ENCODE peak calls at places on chromosomes 16 and 17, in seven cellular contexts. One of them, this sample, is unnamed.

GRCh38 chr16:30570621-30571443 is 682 bp downstream of the ZNF688 start:
- DNase-seq in GM23338: peak
- DNase-seq in astrocyte of the spinal cord: peak
- DNase-seq in BE2C: peak
- DNase-seq in A549: no peak
- DNase-seq in thoracic aorta: no peak
- DNase-seq in transverse colon: no peak
- DNase-seq in this sample: peak

GRCh38 chr16:20865420-20866126 is 34.6 kb downstream of the DCUN1D3 start:
- DNase-seq in GM23338: no peak
- DNase-seq in astrocyte of the spinal cord: peak
- DNase-seq in BE2C: no peak
- DNase-seq in transverse colon: no peak
- DNase-seq in thoracic aorta: no peak
- DNase-seq in A549: peak
- DNase-seq in this sample: peak

GRCh38 chr16:75296606-75297005 is 45.2 kb upstream of the BCAR1 start:
- DNase-seq in GM23338: no peak
- DNase-seq in thoracic aorta: no peak
- DNase-seq in astrocyte of the spinal cord: peak
- DNase-seq in A549: no peak
- DNase-seq in transverse colon: no peak
- DNase-seq in BE2C: peak
- DNase-seq in this sample: peak

GRCh38 chr17:16953347-16953746 is 18.6 kb downstream of the TNFRSF13B start:
- DNase-seq in astrocyte of the spinal cord: no peak
- DNase-seq in BE2C: no peak
- DNase-seq in GM23338: no peak
- DNase-seq in transverse colon: no peak
- DNase-seq in thoracic aorta: no peak
- DNase-seq in A549: no peak
- DNase-seq in this sample: no peak

GRCh38 chr16:27649021-27649420 is 99.1 kb downstream of the KATNIP start:
- DNase-seq in transverse colon: no peak
- DNase-seq in thoracic aorta: no peak
- DNase-seq in astrocyte of the spinal cord: no peak
- DNase-seq in A549: no peak
- DNase-seq in GM23338: no peak
- DNase-seq in BE2C: no peak
- DNase-seq in this sample: no peak

GRCh38 chr16:81778861-81779539 is at the start of gene PLCG2:
- DNase-seq in A549: peak
- DNase-seq in BE2C: peak
- DNase-seq in astrocyte of the spinal cord: no peak
- DNase-seq in transverse colon: peak
- DNase-seq in GM23338: peak
- DNase-seq in thoracic aorta: no peak
- DNase-seq in this sample: no peak

GRCh38 chr16:89507834-89508590 is at the start of gene SPG7:
- DNase-seq in transverse colon: peak
- DNase-seq in GM23338: peak
- DNase-seq in A549: peak
- DNase-seq in astrocyte of the spinal cord: peak
- DNase-seq in BE2C: peak
- DNase-seq in thoracic aorta: no peak
- DNase-seq in this sample: peak

GRCh38 chr17:50199211-50199633 is 2.2 kb downstream of the COL1A1 start:
- DNase-seq in GM23338: no peak
- DNase-seq in astrocyte of the spinal cord: no peak
- DNase-seq in A549: no peak
- DNase-seq in transverse colon: no peak
- DNase-seq in thoracic aorta: no peak
- DNase-seq in BE2C: no peak
- DNase-seq in this sample: peak

GRCh38 chr17:5365831-5366230 is 53.6 kb downstream of the NUP88 start:
- DNase-seq in transverse colon: no peak
- DNase-seq in A549: no peak
- DNase-seq in BE2C: no peak
- DNase-seq in GM23338: no peak
- DNase-seq in thoracic aorta: no peak
- DNase-seq in astrocyte of the spinal cord: no peak
- DNase-seq in this sample: no peak

GRCh38 chr16:22844426-22844825 is 30.5 kb downstream of the HS3ST2 start:
- DNase-seq in transverse colon: no peak
- DNase-seq in A549: no peak
- DNase-seq in astrocyte of the spinal cord: no peak
- DNase-seq in BE2C: no peak
- DNase-seq in thoracic aorta: no peak
- DNase-seq in GM23338: no peak
- DNase-seq in this sample: no peak

GRCh38 chr16:76668207-76668725 is 391.1 kb downstream of the CNTNAP4 start:
- DNase-seq in astrocyte of the spinal cord: no peak
- DNase-seq in thoracic aorta: no peak
- DNase-seq in transverse colon: no peak
- DNase-seq in BE2C: peak
- DNase-seq in GM23338: peak
- DNase-seq in A549: no peak
- DNase-seq in this sample: no peak

GRCh38 chr17:57375770-57376181 is 119.5 kb downstream of the MSI2 start:
- DNase-seq in astrocyte of the spinal cord: no peak
- DNase-seq in BE2C: no peak
- DNase-seq in thoracic aorta: no peak
- DNase-seq in A549: no peak
- DNase-seq in GM23338: no peak
- DNase-seq in transverse colon: no peak
- DNase-seq in this sample: no peak

GRCh38 chr16:17287401-17287800 is 183.4 kb downstream of the XYLT1 start:
- DNase-seq in BE2C: no peak
- DNase-seq in GM23338: no peak
- DNase-seq in astrocyte of the spinal cord: no peak
- DNase-seq in A549: no peak
- DNase-seq in transverse colon: no peak
- DNase-seq in thoracic aorta: no peak
- DNase-seq in this sample: no peak

GRCh38 chr17:70934834-70935233 is 765.5 kb downstream of the KCNJ2 start:
- DNase-seq in BE2C: no peak
- DNase-seq in astrocyte of the spinal cord: no peak
- DNase-seq in thoracic aorta: no peak
- DNase-seq in A549: no peak
- DNase-seq in GM23338: no peak
- DNase-seq in transverse colon: no peak
- DNase-seq in this sample: no peak

GRCh38 chr17:32503251-32504165 is 16.7 kb downstream of the CDK5R1 start:
- DNase-seq in transverse colon: peak
- DNase-seq in astrocyte of the spinal cord: no peak
- DNase-seq in BE2C: no peak
- DNase-seq in thoracic aorta: no peak
- DNase-seq in GM23338: no peak
- DNase-seq in A549: no peak
- DNase-seq in this sample: no peak

GRCh38 chr16:50466170-50466569 is 82.0 kb upstream of the NKD1 start:
- DNase-seq in thoracic aorta: no peak
- DNase-seq in astrocyte of the spinal cord: no peak
- DNase-seq in A549: no peak
- DNase-seq in transverse colon: no peak
- DNase-seq in BE2C: no peak
- DNase-seq in GM23338: no peak
- DNase-seq in this sample: no peak

GRCh38 chr16:90018297-90019200 is 707 bp downstream of the DBNDD1 start:
- DNase-seq in transverse colon: peak
- DNase-seq in thoracic aorta: no peak
- DNase-seq in astrocyte of the spinal cord: no peak
- DNase-seq in GM23338: peak
- DNase-seq in A549: peak
- DNase-seq in BE2C: no peak
- DNase-seq in this sample: no peak

GRCh38 chr17:71055128-71055527 is 885.8 kb downstream of the KCNJ2 start:
- DNase-seq in BE2C: no peak
- DNase-seq in A549: no peak
- DNase-seq in transverse colon: no peak
- DNase-seq in astrocyte of the spinal cord: peak
- DNase-seq in thoracic aorta: no peak
- DNase-seq in GM23338: no peak
- DNase-seq in this sample: no peak

GRCh38 chr16:23408242-23409201 is 44.5 kb downstream of the COG7 start:
- DNase-seq in thoracic aorta: no peak
- DNase-seq in transverse colon: peak
- DNase-seq in GM23338: peak
- DNase-seq in BE2C: peak
- DNase-seq in astrocyte of the spinal cord: peak
- DNase-seq in A549: peak
- DNase-seq in this sample: peak

GRCh38 chr16:11233727-11234376 is 22.2 kb downstream of the SOCS1 start:
- DNase-seq in thoracic aorta: no peak
- DNase-seq in A549: no peak
- DNase-seq in BE2C: no peak
- DNase-seq in GM23338: peak
- DNase-seq in transverse colon: peak
- DNase-seq in astrocyte of the spinal cord: no peak
- DNase-seq in this sample: no peak

GRCh38 chr16:88067530-88068411 is 116.5 kb downstream of the BANP start:
- DNase-seq in GM23338: no peak
- DNase-seq in transverse colon: no peak
- DNase-seq in thoracic aorta: no peak
- DNase-seq in A549: no peak
- DNase-seq in astrocyte of the spinal cord: no peak
- DNase-seq in BE2C: no peak
- DNase-seq in this sample: no peak

DNA sequence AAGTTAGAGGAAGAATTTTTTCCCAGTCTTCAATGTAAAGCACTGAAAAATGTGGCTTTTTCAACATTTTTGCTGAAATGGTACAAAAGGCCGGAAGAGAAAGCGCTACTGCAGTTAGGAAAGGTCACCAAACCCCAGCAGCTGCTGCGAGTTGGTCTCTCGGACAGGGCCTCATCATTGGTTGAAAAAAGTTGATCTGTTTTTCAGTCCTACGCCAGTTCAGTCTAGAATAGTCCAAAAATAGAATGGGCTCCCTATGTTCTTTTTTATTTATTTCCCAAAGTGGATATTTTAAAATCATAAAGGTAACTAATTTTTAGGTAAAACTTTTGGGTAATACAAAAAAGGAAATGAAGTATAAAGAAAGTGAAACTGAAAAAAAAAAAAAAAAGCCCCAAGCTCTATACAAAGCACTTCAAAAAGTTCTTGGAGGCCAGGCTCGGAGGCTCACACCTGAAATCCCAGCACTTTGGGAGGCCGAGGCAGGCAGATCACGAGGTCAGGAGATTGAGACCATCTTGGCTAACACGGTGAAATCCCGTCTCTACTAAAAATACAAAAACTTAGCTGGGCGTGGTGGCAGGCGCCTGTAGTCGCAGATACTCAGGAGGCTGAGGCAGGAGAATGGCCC is 17.4 kb downstream of the ADAP2 start:
- DNase-seq in thoracic aorta: no peak
- DNase-seq in GM23338: no peak
- DNase-seq in A549: no peak
- DNase-seq in BE2C: no peak
- DNase-seq in astrocyte of the spinal cord: no peak
- DNase-seq in transverse colon: no peak
- DNase-seq in this sample: no peak
- H3K4me3 ChIP-seq in thoracic aorta: no peak
- H3K4me3 ChIP-seq in GM23338: no peak
- H3K4me3 ChIP-seq in A549: no peak
- H3K4me3 ChIP-seq in BE2C: no peak
- H3K4me3 ChIP-seq in astrocyte of the spinal cord: no peak
- H3K4me3 ChIP-seq in transverse colon: no peak
- H3K4me3 ChIP-seq in this sample: no peak

DNA sequence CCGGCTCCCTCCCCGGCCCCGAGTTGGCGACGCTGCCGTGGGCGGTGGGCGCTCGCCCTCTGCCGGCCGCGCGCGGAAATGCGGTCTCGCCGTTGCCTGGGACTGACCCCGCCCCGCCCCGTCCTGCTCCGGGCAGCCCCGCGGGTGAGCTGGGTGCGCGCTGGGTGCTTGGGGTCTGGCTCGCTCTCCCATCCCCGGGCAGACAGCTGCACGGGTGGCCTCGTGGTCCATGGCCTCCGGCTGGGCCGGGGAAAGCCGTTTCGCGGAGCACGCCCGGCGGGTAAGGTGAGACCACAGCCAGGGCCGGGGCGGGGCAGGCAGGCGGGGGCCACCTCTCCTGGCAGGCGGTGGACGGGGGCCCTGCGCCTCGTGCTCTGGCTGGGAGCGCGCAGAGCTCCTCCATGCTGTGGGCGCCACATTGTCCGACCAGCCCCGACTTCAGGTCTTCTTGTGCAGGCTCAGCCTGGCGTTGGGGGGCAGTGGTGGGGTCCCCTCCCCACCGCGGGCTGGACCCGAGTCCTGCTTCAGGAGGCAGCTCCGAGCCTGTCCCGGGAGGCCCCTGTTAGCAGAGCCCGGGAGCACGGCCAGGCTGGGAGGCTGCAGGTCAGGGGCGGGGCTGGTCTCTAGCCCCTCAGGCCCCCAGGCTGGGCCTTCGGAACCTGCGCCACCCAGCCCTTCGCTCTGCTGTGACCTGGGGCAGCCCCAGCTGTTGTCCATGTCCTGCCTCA is 7.0 kb upstream of the C1QTNF8 start:
- DNase-seq in thoracic aorta: no peak
- DNase-seq in GM23338: peak
- DNase-seq in A549: no peak
- DNase-seq in astrocyte of the spinal cord: no peak
- DNase-seq in BE2C: peak
- DNase-seq in transverse colon: peak
- DNase-seq in this sample: no peak
- TF ChIP-seq CTCF in thoracic aorta: peak
- TF ChIP-seq CTCF in GM23338: peak
- TF ChIP-seq CTCF in A549: peak
- TF ChIP-seq CTCF in astrocyte of the spinal cord: peak
- TF ChIP-seq CTCF in BE2C: peak
- TF ChIP-seq CTCF in transverse colon: peak
- TF ChIP-seq CTCF in this sample: peak

GRCh38 chr17:34255841-34256240 is 756 bp downstream of the CCL2 start:
- DNase-seq in BE2C: no peak
- DNase-seq in A549: no peak
- DNase-seq in transverse colon: no peak
- DNase-seq in GM23338: no peak
- DNase-seq in astrocyte of the spinal cord: no peak
- DNase-seq in thoracic aorta: no peak
- DNase-seq in this sample: no peak
- H3K4me3 ChIP-seq in BE2C: no peak
- H3K4me3 ChIP-seq in A549: peak
- H3K4me3 ChIP-seq in transverse colon: peak
- H3K4me3 ChIP-seq in GM23338: peak
- H3K4me3 ChIP-seq in astrocyte of the spinal cord: peak
- H3K4me3 ChIP-seq in thoracic aorta: peak
- H3K4me3 ChIP-seq in this sample: peak

DNA sequence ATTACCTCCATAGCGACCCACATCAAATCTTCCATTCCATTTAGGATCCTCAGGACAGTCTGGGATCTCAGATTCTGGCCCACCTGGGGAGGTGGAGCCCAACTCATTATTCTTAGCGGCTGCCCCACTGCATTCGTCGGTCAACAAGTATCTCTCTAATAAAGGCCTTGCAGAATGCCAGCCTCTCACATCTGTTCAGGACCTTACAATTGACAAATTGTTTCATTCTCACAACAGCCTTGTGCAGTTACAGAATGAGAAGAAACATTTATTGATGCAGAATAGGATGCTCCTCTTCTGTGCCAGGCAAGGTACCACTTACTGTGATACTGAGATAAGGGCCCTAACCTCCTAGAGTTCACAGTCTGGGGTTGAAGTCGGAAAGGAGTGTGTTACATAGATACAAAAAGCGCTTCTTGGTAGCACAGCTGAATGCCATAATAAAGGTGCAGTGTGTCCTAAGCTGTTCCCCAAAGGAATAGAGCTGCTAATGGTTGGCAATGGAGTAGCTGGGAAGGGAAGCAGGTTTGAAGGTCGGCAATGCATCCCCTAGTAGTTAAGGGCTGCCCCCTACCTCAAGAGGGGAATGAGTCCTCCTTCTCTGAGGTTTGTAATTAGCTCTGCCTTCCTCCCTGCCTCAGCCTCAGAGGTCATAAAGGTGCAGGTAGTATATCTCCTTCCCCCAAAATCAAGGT is 2.3 kb upstream of the MPP2 start:
- DNase-seq in A549: no peak
- DNase-seq in BE2C: no peak
- DNase-seq in GM23338: no peak
- DNase-seq in thoracic aorta: no peak
- DNase-seq in transverse colon: no peak
- DNase-seq in astrocyte of the spinal cord: no peak
- DNase-seq in this sample: no peak
- TF ChIP-seq CTCF in A549: no peak
- TF ChIP-seq CTCF in BE2C: no peak
- TF ChIP-seq CTCF in GM23338: no peak
- TF ChIP-seq CTCF in thoracic aorta: no peak
- TF ChIP-seq CTCF in transverse colon: no peak
- TF ChIP-seq CTCF in astrocyte of the spinal cord: no peak
- TF ChIP-seq CTCF in this sample: no peak

This sample was measured in fibroblast of the aortic adventitia.